ENCODE peak calls at places on chromosome 21, in eight cellular contexts. I is testis, E is cardiac fibroblast, U is cardiac muscle cell, A is glutamatergic neuron, W is psoas muscle, P is nephron progenitor cell, G is spleen. K is an unnamed sample.

GRCh38 chr21:25790122-25790951 is 55.6 kb downstream of the GABPA start:
- DNase-seq in I (no peak), E (peak; percentile 52), U (peak; percentile 65), A (no peak), W (no peak), P (no peak), G (no peak), K (no peak)

GRCh38 chr21:35352066-35352770 is 303.1 kb upstream of the RUNX1 start:
- DNase-seq in I (no peak), E (peak; percentile 87), U (peak; percentile 73), A (no peak), W (no peak), P (no peak), G (no peak), K (no peak)

GRCh38 chr21:31354604-31355443 is 10.8 kb upstream of the TIAM1 start:
- DNase-seq in I (no peak), E (peak; percentile 95), U (peak; percentile 57), A (no peak), W (peak; percentile 17), P (no peak), G (no peak), K (peak; percentile 60)

GRCh38 chr21:15669247-15669646 is 60.5 kb upstream of the USP25 start:
- DNase-seq in I (no peak), E (peak; percentile 27), U (peak; percentile 60), A (no peak), W (no peak), P (no peak), G (no peak), K (no peak)

GRCh38 chr21:32779983-32780382 is 8.4 kb upstream of the PAXBP1 start:
- DNase-seq in I (no peak), E (no peak), U (no peak), A (no peak), W (no peak), P (no peak), G (no peak), K (no peak)

GRCh38 chr21:34953950-34954349 is 95.2 kb downstream of the RUNX1 start:
- DNase-seq in I (no peak), E (no peak), U (no peak), A (no peak), W (no peak), P (no peak), G (no peak), K (no peak)

GRCh38 chr21:14797543-14797942 is 251.4 kb upstream of the SAMSN1 start:
- DNase-seq in I (no peak), E (no peak), U (no peak), A (no peak), W (no peak), P (no peak), G (no peak), K (no peak)

GRCh38 chr21:40331804-40332203 is 464.6 kb downstream of the PCP4 start:
- DNase-seq in I (no peak), E (no peak), U (no peak), A (no peak), W (no peak), P (no peak), G (no peak), K (no peak)

GRCh38 chr21:46122241-46122671 is 24.3 kb downstream of the COL6A2 start:
- DNase-seq in I (peak; percentile 9), E (peak; percentile 95), U (peak; percentile 60), A (no peak), W (no peak), P (no peak), G (peak; percentile 52), K (no peak)

GRCh38 chr21:31505975-31506374 is 153.5 kb upstream of the SOD1 start:
- DNase-seq in I (no peak), E (no peak), U (no peak), A (no peak), W (no peak), P (no peak), G (no peak), K (no peak)

GRCh38 chr21:29641635-29642550 is 297.9 kb downstream of the GRIK1 start:
- DNase-seq in I (no peak), E (no peak), U (no peak), A (no peak), W (no peak), P (no peak), G (no peak), K (no peak)

GRCh38 chr21:36135391-36136094 is 664 bp downstream of the CBR3 start:
- DNase-seq in I (peak; percentile 71), E (peak; percentile 81), U (peak; percentile 81), A (peak; percentile 48), W (peak; percentile 78), P (peak; percentile 52), G (peak; percentile 88), K (peak; percentile 69)

GRCh38 chr21:33989440-33989839 is 73.8 kb upstream of the ATP5PO start:
- DNase-seq in I (no peak), E (no peak), U (no peak), A (no peak), W (no peak), P (no peak), G (no peak), K (no peak)

GRCh38 chr21:45873418-45873817 is 108.2 kb upstream of the COL6A1 start:
- DNase-seq in I (no peak), E (no peak), U (no peak), A (no peak), W (no peak), P (no peak), G (no peak), K (no peak)

GRCh38 chr21:31396399-31396798 is 52.3 kb upstream of the TIAM1 start:
- DNase-seq in I (no peak), E (no peak), U (no peak), A (no peak), W (no peak), P (no peak), G (no peak), K (no peak)

GRCh38 chr21:35614412-35614901 is 445.9 kb downstream of the SETD4 start:
- DNase-seq in I (no peak), E (peak; percentile 87), U (peak; percentile 48), A (no peak), W (no peak), P (no peak), G (no peak), K (no peak)

GRCh38 chr21:35314896-35315582 is 265.9 kb upstream of the RUNX1 start:
- DNase-seq in I (no peak), E (no peak), U (peak; percentile 78), A (no peak), W (no peak), P (no peak), G (no peak), K (peak; percentile 27)

GRCh38 chr21:28788030-28788429 is 204.6 kb downstream of the LTN1 start:
- DNase-seq in I (no peak), E (no peak), U (no peak), A (no peak), W (no peak), P (no peak), G (no peak), K (no peak)

GRCh38 chr21:28018213-28018612 is 974.5 kb downstream of the LTN1 start:
- DNase-seq in I (no peak), E (no peak), U (no peak), A (no peak), W (no peak), P (no peak), G (no peak), K (no peak)

GRCh38 chr21:16492892-16493291 is 763.1 kb downstream of the USP25 start:
- DNase-seq in I (no peak), E (no peak), U (no peak), A (no peak), W (no peak), P (no peak), G (no peak), K (no peak)

GRCh38 chr21:45937721-45938452 is 43.7 kb upstream of the COL6A1 start:
- DNase-seq in I (no peak), E (no peak), U (no peak), A (no peak), W (no peak), P (no peak), G (peak; percentile 49), K (no peak)

GRCh38 chr21:29196021-29196663 is 65.7 kb downstream of the MAP3K7CL start:
- DNase-seq in I (peak; percentile 36), E (peak; percentile 98), U (peak; percentile 94), A (no peak), W (no peak), P (no peak), G (no peak), K (peak; percentile 82)

DNA sequence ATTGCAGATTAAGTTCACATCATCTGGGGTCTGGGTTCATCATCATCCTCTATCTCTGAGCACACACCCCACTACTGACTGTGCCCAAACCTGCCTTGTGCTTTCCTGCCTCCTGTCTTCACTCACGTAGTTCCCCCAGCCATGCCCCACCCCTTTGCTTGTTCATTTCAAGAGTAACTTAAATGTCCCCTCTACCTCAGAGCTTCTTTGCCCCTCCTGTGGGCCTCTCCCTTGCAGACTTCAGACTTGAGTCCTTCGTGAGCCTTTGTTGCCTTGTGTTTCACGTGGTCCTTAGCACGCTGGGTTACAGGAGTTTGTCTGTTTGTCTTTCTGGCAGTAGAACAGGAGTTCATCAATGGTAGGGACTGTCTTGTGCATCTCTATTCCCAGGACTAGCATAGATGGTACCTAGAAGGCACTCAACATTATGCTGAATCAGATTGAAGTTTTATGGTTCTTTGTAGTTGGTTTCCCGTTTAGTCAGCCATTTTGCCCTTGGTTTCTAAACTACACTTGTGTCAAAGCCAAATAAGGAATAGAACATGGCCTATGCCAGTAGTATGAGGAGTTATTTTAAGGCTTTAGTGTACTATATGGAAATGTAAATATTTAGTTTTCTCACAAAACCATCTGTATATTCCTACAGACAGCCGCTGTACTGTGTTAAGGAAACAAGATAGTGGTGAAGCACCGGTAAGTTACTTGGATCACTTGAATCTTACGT is 86.2 kb downstream of the TTC3 start:
- DNase-seq in I (no peak), E (no peak), U (no peak), A (no peak), W (no peak), P (no peak), G (no peak), K (no peak)
- TF ChIP-seq CTCF in I (no peak), E (no peak), U (no peak), A (no peak), W (no peak), P (no peak), G (no peak), K (no peak)

GRCh38 chr21:41501919-41502318 is 6.0 kb downstream of the TMPRSS2 start:
- DNase-seq in I (no peak), E (no peak), U (no peak), A (no peak), W (no peak), P (no peak), G (no peak), K (no peak)
- TF ChIP-seq CTCF in I (no peak), E (no peak), U (no peak), A (no peak), W (no peak), P (no peak), G (no peak), K (no peak)

DNA sequence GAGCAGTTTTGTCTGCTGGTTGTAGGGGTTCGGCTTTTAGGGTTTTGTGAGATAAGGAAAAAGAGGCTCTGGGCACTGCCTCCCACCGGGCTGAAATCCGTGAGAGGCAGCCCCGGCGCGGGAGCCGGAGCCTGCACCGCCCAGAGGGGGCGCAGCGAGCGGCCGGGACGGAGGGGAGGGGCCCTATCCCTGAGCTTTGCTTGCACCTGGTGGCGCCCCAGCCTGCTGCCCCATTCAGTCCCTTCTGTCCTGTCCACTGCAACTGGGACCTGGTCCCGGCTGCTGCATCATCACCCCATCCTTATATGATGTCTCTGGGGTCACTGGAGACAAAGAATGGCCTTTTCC is 512 bp upstream of the KCNJ6 start:
- DNase-seq in I (peak; percentile 21), E (no peak), U (no peak), A (peak; percentile 90), W (no peak), P (peak; percentile 72), G (no peak), K (no peak)
- TF ChIP-seq CTCF in I (no peak), E (peak; percentile 14), U (no peak), A (no peak), W (no peak), P (peak; percentile 39), G (no peak), K (no peak)

GRCh38 chr21:44845418-44846200 is 27.7 kb upstream of the SUMO3 start:
- DNase-seq in I (peak; percentile 34), E (peak; percentile 60), U (peak; percentile 85), A (peak; percentile 80), W (peak; percentile 77), P (peak; percentile 81), G (peak; percentile 89), K (peak; percentile 55)
- TF ChIP-seq CTCF in I (no peak), E (peak; percentile 47), U (peak; percentile 58), A (no peak), W (peak; percentile 29), P (peak; percentile 14), G (no peak), K (no peak)

K was measured in adrenal gland.